ENCODE peak calls at places on chromosomes 4 and X, in six cellular contexts. K is MM.1S, P is adrenal gland, H is ovary, V is spleen, Q is stomach. X is an unnamed sample. For H3K27me3, the result is how much of the 10 kb centered on the place peaks cover.

GRCh38 chrX:110000000-110000399 is 2.9 kb upstream of the TMEM164 start:
- DNase-seq in K (no peak), P (no peak), H (no peak), V (no peak), Q (no peak), X (no peak)

GRCh38 chr4:16532240-16532990 is 306.1 kb upstream of the TAPT1 start:
- DNase-seq in K (no peak), P (peak), H (no peak), V (no peak), Q (no peak), X (no peak)

GRCh38 chrX:134676440-134676839 is 18.2 kb upstream of the PLAC1 start:
- DNase-seq in K (no peak), P (no peak), H (no peak), V (no peak), Q (no peak), X (no peak)

GRCh38 chrX:95764972-95765451 is 919.6 kb upstream of the DIAPH2 start:
- DNase-seq in K (peak), P (peak), H (no peak), V (no peak), Q (no peak), X (peak)

GRCh38 chr4:130849985-130850632 is 1754.2 kb downstream of the C4orf33 start:
- DNase-seq in K (no peak), P (no peak), H (no peak), V (no peak), Q (peak), X (no peak)

GRCh38 chr4:168696828-168697227 is 200.0 kb downstream of the PALLD start:
- DNase-seq in K (no peak), P (no peak), H (no peak), V (no peak), Q (no peak), X (no peak)

GRCh38 chrX:48899078-48899410 is 1.3 kb downstream of the PQBP1 start:
- DNase-seq in K (no peak), P (no peak), H (no peak), V (peak), Q (no peak), X (no peak)

GRCh38 chr4:5979981-5980380 is 38.2 kb downstream of the C4orf50 start:
- DNase-seq in K (peak), P (no peak), H (no peak), V (no peak), Q (peak), X (no peak)

GRCh38 chr4:156505341-156505955 is 466.2 kb downstream of the PDGFC start:
- DNase-seq in K (no peak), P (no peak), H (no peak), V (no peak), Q (no peak), X (no peak)

DNA sequence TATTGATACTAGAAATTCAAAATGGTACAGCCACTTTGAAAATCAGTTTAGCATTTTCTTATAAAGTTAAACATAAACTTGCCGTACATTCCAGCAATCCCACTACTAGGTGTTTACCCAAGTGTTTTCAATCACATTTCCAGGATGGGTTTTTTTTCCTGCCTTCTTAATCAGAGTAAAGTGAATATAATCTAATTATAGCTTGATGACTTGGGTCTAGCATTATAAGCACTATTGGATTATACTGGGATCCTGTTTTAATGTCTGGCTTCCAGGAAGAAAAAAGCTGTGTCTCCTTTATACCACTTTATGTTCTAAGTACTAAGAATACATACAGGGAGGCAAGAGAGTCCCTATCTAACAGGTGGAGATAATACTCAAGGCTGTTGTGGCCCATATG is 103.3 kb upstream of the KLHL13 start:
- DNase-seq in K (no peak), P (no peak), H (no peak), V (no peak), Q (no peak), X (no peak)
- H3K27ac ChIP-seq in K (no peak), P (no peak), H (no peak), V (no peak), Q (no peak), X (no peak)

GRCh38 chrX:138128025-138128671 is 562.2 kb downstream of the ZIC3 start:
- DNase-seq in K (peak), P (peak), H (peak), V (no peak), Q (no peak), X (peak)
- H3K4me3 ChIP-seq in K (no peak), P (no peak), H (no peak), V (no peak), Q (no peak), X (no peak)

DNA sequence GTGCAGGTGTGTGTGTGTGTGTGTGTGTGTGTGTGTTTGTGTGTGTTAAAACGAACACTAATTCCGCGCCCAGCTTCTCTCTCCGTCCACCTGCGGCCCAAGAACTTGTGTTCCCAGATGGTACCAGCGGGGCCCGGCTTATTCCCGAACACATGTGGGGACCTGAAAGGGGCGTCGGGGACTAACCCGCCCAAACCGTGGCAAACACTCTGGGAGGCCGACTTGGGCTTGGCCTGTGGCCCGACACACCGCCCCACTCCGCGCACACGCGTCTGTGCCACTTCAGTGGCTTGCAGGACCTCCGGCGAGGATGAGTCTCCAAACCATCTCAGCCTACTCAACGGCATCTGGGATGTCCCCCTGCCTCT is 870 bp upstream of the HHIP start:
- DNase-seq in K (no peak), P (no peak), H (peak), V (no peak), Q (no peak), X (no peak)
- H3K27me3 ChIP-seq in K (under half), P (under half), H (under half), V (half or more), Q (half or more), X (under half)

GRCh38 chr4:102321260-102321991 is 23.9 kb downstream of the SLC39A8 start:
- DNase-seq in K (no peak), P (no peak), H (no peak), V (no peak), Q (no peak), X (no peak)
- H3K27ac ChIP-seq in K (no peak), P (no peak), H (no peak), V (no peak), Q (no peak), X (no peak)

DNA sequence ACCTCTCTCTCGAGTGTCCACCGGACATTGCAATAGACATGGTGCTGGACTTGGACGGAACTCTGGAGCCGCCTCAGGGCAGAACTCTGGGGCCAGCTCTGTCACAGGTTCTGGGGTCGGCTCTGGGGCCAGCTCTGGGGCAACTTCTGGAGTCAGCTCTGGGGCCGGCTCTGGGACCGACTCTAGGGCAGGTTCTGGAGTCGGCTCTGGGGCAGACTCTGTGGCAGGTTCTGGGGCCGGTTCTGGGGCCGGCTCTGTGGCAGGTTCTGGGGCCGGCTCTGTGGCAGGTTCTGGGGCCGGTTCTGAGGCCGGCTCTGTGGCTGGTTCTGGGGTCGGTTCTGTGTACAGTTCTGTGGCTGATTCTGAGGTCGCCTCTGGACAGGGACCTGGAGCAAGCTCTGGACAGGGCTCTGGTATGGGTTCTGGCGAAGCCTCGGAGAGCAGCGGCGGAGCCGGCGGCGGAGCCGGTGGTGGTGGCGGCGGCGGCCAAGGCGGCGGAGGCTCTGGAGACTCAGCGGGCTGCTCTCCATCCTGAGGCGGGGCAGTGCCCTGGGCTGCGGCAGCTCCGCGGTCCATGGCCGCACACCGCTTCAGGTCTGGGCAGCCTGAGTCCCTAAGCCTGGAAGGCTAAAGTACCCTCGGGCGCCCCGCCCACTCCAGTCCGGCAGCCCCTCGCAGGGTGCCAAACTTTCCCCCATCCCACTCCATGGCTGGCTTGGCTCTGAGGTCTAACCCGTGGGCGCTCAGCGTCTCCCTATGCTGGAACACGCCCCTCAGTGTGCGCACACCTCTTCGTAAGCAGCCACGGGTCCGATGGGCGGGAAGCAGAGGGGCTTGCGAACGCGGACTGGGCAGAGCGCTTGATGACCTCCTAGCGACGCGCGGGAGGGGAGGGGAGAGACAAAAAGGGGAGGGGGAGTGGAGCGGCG is at the start of gene DGKK:
- DNase-seq in K (no peak), P (peak), H (no peak), V (peak), Q (no peak), X (no peak)
- H3K4me3 ChIP-seq in K (no peak), P (no peak), H (no peak), V (no peak), Q (peak), X (no peak)

DNA sequence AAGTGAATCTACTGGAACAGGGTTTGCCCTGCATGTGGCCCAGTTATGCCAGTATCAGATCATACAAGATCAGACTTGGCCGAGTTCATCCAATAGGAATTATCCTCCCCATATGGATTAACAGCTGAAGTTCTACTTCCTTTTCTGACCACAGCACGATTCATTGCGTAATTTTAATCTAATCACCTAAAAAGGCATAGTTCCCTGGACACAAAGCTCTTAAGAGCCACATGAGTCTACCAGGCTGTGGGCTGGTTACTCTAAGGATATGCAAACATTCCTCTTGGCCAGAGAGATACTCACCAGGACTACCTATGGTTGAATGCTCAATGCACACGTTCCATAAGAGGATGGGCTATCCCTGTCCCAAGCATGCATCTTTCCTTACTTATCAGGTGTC is 46.9 kb downstream of the CHST7 start:
- DNase-seq in K (no peak), P (no peak), H (no peak), V (no peak), Q (no peak), X (no peak)
- H3K27me3 ChIP-seq in K (under half), P (under half), H (under half), V (under half), Q (under half), X (under half)

GRCh38 chr4:3809451-3810110 is 43.4 kb downstream of the ADRA2C start:
- DNase-seq in K (no peak), P (no peak), H (no peak), V (no peak), Q (no peak), X (no peak)

GRCh38 chr4:3808597-3808996 is 42.4 kb downstream of the ADRA2C start:
- DNase-seq in K (no peak), P (no peak), H (no peak), V (no peak), Q (no peak), X (no peak)

GRCh38 chr4:3809028-3809427 is 42.8 kb downstream of the ADRA2C start:
- DNase-seq in K (no peak), P (no peak), H (no peak), V (no peak), Q (no peak), X (no peak)

GRCh38 chr4:3807311-3807710 is 41.1 kb downstream of the ADRA2C start:
- DNase-seq in K (no peak), P (no peak), H (no peak), V (peak), Q (no peak), X (no peak)

DNA sequence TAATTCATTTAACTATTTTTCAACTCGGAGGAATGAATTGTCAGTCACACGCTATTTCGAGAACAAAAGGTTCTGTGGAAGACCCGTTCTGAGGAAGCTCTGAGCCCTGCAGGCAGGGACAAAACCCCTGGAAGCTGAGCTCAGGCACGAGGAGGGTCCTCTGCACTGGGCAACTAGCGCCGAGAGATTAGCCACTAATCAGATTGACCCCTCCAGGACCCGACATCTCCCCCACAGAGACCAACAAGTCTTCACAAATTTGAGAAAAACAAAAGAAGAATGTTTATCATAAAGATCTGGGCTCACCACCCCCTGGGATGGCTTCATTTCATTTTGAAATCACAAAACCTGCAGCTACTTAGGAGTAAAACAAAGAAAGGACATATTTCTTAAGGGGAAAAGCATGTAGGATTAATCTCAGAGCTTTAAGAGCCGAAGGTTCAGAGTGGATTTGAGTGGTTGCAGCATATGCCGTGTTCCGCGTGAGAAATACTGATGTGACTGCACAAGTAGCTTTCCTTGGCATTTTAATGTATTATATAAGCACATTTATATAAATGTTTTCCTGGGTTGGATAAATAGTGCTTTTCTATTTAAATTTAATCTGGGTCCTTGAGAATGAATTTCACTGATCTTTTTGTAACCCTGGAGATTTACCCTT is 41.8 kb downstream of the ADRA2C start:
- DNase-seq in K (no peak), P (no peak), H (no peak), V (no peak), Q (no peak), X (no peak)
- H3K27ac ChIP-seq in K (no peak), P (no peak), H (no peak), V (no peak), Q (no peak), X (no peak)